ENCODE peak calls at places on chromosome 14, in six cellular contexts. M is nucleus accumbens, E is ascending aorta, I is choroid plexus epithelial cell, P is left ventricle myocardium inferior, S is EL. R is an unnamed sample.

GRCh38 chr14:56147980-56148901 is 30.0 kb downstream of the PELI2 start:
- DNase-seq in M (no peak), I (no peak), E (no peak), S (no peak), P (no peak), R (no peak)

GRCh38 chr14:64620910-64621309 is 71.1 kb downstream of the PPP1R36 start:
- DNase-seq in M (no peak), I (no peak), S (no peak), E (no peak), P (no peak), R (no peak)

GRCh38 chr14:70886421-70887206 is 20.6 kb upstream of the PCNX1 start:
- DNase-seq in M (no peak), P (no peak), E (no peak), I (no peak), S (no peak), R (no peak)

GRCh38 chr14:72532686-72533454 is 361.0 kb downstream of the DPF3 start:
- DNase-seq in P (no peak), E (no peak), S (no peak), M (no peak), I (no peak), R (no peak)

GRCh38 chr14:76904740-76905569 is 78.7 kb downstream of the LRRC74A start:
- DNase-seq in P (peak; percentile 52), E (peak; percentile 85), M (peak; percentile 46), S (peak; percentile 100), I (peak; percentile 97), R (peak; percentile 95)

GRCh38 chr14:24605435-24606190 is 3.9 kb downstream of the GZMH start:
- DNase-seq in I (no peak), P (no peak), M (no peak), S (peak; percentile 33), E (no peak), R (peak; percentile 38)

GRCh38 chr14:22865424-22866215 is 5.9 kb upstream of the LRP10 start:
- DNase-seq in I (no peak), M (no peak), S (no peak), P (no peak), E (no peak), R (no peak)

GRCh38 chr14:63275611-63276010 is 43.1 kb downstream of the GPHB5 start:
- DNase-seq in P (no peak), I (no peak), M (no peak), S (no peak), E (no peak), R (no peak)

GRCh38 chr14:23481992-23482813 is 12.7 kb downstream of the NGDN start:
- DNase-seq in M (peak; percentile 4), I (no peak), S (no peak), E (no peak), P (no peak), R (no peak)

GRCh38 chr14:83294941-83295340 is 1761.3 kb upstream of the SEL1L start:
- DNase-seq in E (no peak), S (peak; percentile 66), I (peak; percentile 75), M (no peak), P (no peak), R (peak; percentile 4)

GRCh38 chr14:104682107-104682593 is 7.3 kb upstream of the INF2 start:
- DNase-seq in P (peak; percentile 17), I (no peak), S (peak; percentile 74), M (no peak), E (peak; percentile 61), R (no peak)

GRCh38 chr14:69423279-69423678 is 24.8 kb downstream of the SLC39A9 start:
- DNase-seq in M (no peak), I (peak; percentile 69), P (no peak), E (no peak), S (peak; percentile 10), R (no peak)

GRCh38 chr14:64720190-64720589 is 16.0 kb downstream of the PLEKHG3 start:
- DNase-seq in M (no peak), S (peak; percentile 94), P (no peak), E (peak; percentile 68), I (peak; percentile 83), R (peak; percentile 84)

GRCh38 chr14:34098045-34098984 is 147.4 kb upstream of the EGLN3 start:
- DNase-seq in P (no peak), S (peak; percentile 32), E (no peak), I (peak; percentile 69), M (peak; percentile 34), R (peak; percentile 34)

GRCh38 chr14:68088463-68088862 is 268.9 kb downstream of the RAD51B start:
- DNase-seq in M (no peak), S (no peak), P (no peak), I (peak; percentile 19), E (no peak), R (peak; percentile 67)

GRCh38 chr14:45990252-45990651 is 661.3 kb downstream of the RPL10L start:
- DNase-seq in I (peak; percentile 1), S (no peak), M (no peak), E (no peak), P (no peak), R (peak; percentile 19)

GRCh38 chr14:100890451-100890850 is 13.1 kb downstream of the RTL1 start:
- DNase-seq in I (no peak), P (peak; percentile 3), S (no peak), E (peak; percentile 18), M (no peak), R (no peak)

GRCh38 chr14:61219673-61220072 is 61.5 kb downstream of the TMEM30B start:
- DNase-seq in P (no peak), S (no peak), M (no peak), I (peak; percentile 39), E (no peak), R (no peak)

GRCh38 chr14:43778956-43779639 is 728.0 kb downstream of the FSCB start:
- DNase-seq in S (no peak), P (no peak), I (no peak), E (no peak), M (no peak), R (no peak)

GRCh38 chr14:46198676-46199075 is 452.9 kb downstream of the RPL10L start:
- DNase-seq in P (no peak), E (no peak), M (no peak), I (no peak), S (no peak), R (no peak)

GRCh38 chr14:98932436-98933325 is 339.3 kb downstream of the BCL11B start:
- DNase-seq in E (no peak), M (no peak), I (no peak), S (no peak), P (no peak), R (no peak)

GRCh38 chr14:65334765-65335411 is 77.6 kb upstream of the FUT8 start:
- DNase-seq in S (no peak), P (no peak), I (no peak), M (no peak), E (peak; percentile 13), R (no peak)

GRCh38 chr14:76694106-76694505 is 67.2 kb upstream of the VASH1 start:
- DNase-seq in P (no peak), E (no peak), I (no peak), S (no peak), M (no peak), R (no peak)

GRCh38 chr14:65073605-65074201 is 28.6 kb downstream of the MAX start:
- DNase-seq in E (no peak), P (no peak), I (no peak), S (no peak), M (no peak), R (no peak)

GRCh38 chr14:90554341-90554740 is 157.5 kb downstream of the CALM1 start:
- DNase-seq in P (peak; percentile 46), M (peak; percentile 82), E (peak; percentile 84), S (no peak), I (no peak), R (no peak)

GRCh38 chr14:65961004-65961403 is 525.2 kb upstream of the CCDC196 start:
- DNase-seq in S (peak; percentile 26), E (peak; percentile 64), P (peak; percentile 20), I (peak; percentile 60), M (peak; percentile 10), R (peak; percentile 57)

GRCh38 chr14:55077691-55078151 is 26.3 kb downstream of the MAPK1IP1L start:
- DNase-seq in E (no peak), M (no peak), I (no peak), S (no peak), P (no peak), R (no peak)

GRCh38 chr14:57692671-57693070 is 173.2 kb downstream of the SLC35F4 start:
- DNase-seq in E (no peak), S (peak; percentile 39), P (no peak), I (peak; percentile 81), M (no peak), R (peak; percentile 35)

GRCh38 chr14:102922490-102923200 is at the start of gene AMN:
- DNase-seq in E (no peak), P (no peak), I (no peak), M (no peak), S (no peak), R (peak; percentile 48)